ENCODE peak calls at places on chromosomes 12 and 14, in six cellular contexts. L is NB4, I is WTC11, R is RWPE1, O is WERI-Rb-1, Y is psoas muscle. C is an unnamed sample.

GRCh38 chr14:99481745-99482099 is 513 bp downstream of the CCNK start:
- DNase-seq in O (no peak), I (no peak), L (peak), R (peak), Y (no peak), C (no peak)

GRCh38 chr12:109910969-109911348 is 10.9 kb downstream of the TCHP start:
- DNase-seq in Y (no peak), L (peak), R (peak), O (peak), I (peak), C (no peak)

GRCh38 chr12:52865090-52865944 is 16.5 kb upstream of the KRT78 start:
- DNase-seq in O (peak), R (peak), L (peak), Y (peak), I (peak), C (no peak)

GRCh38 chr12:93167841-93168492 is 209.8 kb upstream of the NUDT4 start:
- DNase-seq in R (no peak), O (no peak), I (peak), Y (no peak), L (peak), C (no peak)

GRCh38 chr12:8065991-8066594 is at the start of gene C3AR1:
- DNase-seq in I (no peak), Y (no peak), O (no peak), L (peak), R (no peak), C (no peak)

GRCh38 chr14:101055106-101055662 is 151.7 kb upstream of the RTL1 start:
- DNase-seq in I (no peak), Y (peak), L (no peak), R (no peak), O (no peak), C (no peak)

GRCh38 chr12:132672116-132672515 is 15.0 kb downstream of the POLE start:
- DNase-seq in R (no peak), O (no peak), Y (no peak), I (no peak), L (no peak), C (no peak)

GRCh38 chr12:113723631-113724030 is 242.5 kb downstream of the RBM19 start:
- DNase-seq in I (no peak), O (no peak), R (no peak), L (no peak), Y (no peak), C (no peak)

GRCh38 chr12:19430988-19431387 is 8.3 kb upstream of the AEBP2 start:
- DNase-seq in O (no peak), R (no peak), I (no peak), L (no peak), Y (no peak), C (no peak)

GRCh38 chr12:14768823-14769405 is 34.4 kb downstream of the WBP11 start:
- DNase-seq in R (no peak), L (no peak), Y (no peak), I (peak), O (no peak), C (no peak)

GRCh38 chr12:76037130-76038105 is 5.8 kb upstream of the PHLDA1 start:
- DNase-seq in L (peak), R (peak), I (no peak), Y (no peak), O (peak), C (no peak)

DNA sequence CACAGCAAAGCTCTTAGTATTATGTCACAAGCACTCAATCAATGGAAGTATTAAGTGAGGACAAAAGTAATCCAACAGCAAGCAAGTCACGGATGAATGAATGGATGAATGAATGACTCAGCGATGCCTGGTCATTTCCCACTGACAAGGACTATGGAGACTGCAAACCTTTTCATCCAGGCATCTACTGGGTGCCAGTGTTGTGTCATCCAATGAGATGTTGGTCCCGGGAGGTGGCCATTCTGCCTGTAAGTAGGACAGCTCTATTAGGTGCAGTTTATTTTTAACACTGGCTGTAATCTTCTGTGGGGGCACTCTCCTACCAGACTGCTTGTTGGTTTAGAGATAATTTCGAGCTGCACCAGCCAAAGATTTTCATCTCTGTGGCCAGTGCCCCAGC is 39.4 kb downstream of the STAB2 start:
- DNase-seq in L (no peak), I (peak), Y (peak), O (peak), R (peak), C (no peak)
- TF ChIP-seq CTCF in L (no peak), I (no peak), Y (peak), O (peak), R (no peak), C (no peak)

GRCh38 chr14:90545966-90546751 is 149.3 kb downstream of the CALM1 start:
- DNase-seq in L (no peak), O (peak), Y (peak), I (no peak), R (no peak), C (no peak)
- TF ChIP-seq CTCF in L (no peak), O (no peak), Y (no peak), I (no peak), R (no peak), C (no peak)

DNA sequence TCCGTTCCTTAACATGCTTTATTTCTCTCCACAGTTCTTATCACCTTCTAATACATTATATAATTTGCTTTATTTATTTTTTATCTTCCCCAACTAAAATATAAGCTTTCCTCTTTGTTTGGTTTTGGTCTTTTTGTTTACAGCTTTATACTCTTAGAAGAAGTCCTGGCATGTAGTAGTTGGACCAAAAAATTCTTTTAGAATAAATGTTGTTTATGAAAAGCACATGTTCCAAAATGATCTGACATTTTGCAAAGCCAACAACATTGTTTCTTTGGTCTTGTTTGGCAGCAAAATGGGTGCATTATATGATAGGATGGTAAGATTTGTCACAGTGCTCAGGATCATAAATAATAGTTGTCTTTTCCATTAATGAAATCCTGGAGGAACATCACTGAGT is 312.5 kb downstream of the LRIG3 start:
- DNase-seq in R (no peak), O (no peak), L (no peak), I (no peak), Y (no peak), C (no peak)
- TF ChIP-seq CTCF in R (no peak), O (no peak), L (no peak), I (no peak), Y (no peak), C (no peak)

DNA sequence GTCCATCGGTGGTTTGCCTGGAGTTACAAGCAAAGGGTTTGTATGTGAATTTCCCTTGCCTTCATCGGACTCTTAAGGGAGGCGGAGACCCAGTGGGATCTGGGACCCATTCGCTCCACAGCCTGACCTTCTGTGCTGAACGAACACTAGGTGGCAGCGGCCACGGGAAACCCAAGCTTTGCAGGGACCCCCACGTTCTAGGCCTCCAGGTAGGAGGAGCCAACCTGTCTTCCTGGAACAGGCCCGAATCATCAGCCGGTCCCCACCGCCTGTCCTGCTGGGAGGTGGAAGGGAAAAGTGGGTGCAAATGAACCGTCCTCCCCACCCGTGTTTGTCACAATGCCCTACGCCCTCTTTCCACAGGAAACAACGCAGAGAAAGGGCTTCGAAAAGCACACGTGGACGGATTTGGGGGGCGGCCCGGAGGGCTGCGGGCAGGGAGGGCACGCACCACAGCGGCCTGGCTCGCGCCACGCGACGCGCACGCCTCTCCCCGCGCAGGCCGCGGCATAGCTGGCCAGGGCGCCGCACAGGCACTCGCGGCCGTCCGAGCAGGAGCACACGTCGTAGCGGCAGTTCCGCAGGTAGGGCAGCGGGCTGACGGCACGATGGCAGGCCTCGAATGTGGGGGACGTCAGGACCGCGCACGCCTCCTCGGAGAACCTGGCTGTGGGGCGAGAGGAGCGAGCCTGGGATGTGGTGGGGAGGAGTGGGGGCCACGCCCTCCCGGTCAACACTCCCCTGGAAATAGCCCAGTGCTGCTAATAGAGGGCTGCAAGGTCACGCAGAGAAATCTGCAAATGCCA is 67.9 kb downstream of the VWF start:
- DNase-seq in O (peak), L (peak), R (no peak), I (peak), Y (no peak), C (no peak)
- TF ChIP-seq CTCF in O (peak), L (peak), R (no peak), I (no peak), Y (no peak), C (no peak)

C was measured in activated B cell treated with CpG ODN at 0.5 μM for 24 hours.